ENCODE peak calls at places on chromosomes 6 and 20, in four cellular contexts. Q is foreskin keratinocyte, V is heart left ventricle, J is A549. R is an unnamed sample.

GRCh38 chr20:14189794-14190402 is 147.5 kb downstream of the FLRT3 start:
- DNase-seq in Q (peak; percentile 9), V (no peak), J (peak; percentile 69), R (peak; percentile 68)

GRCh38 chr6:136751478-136751956 is 40.8 kb downstream of the MAP3K5 start:
- DNase-seq in Q (no peak), V (no peak), J (no peak), R (no peak)

GRCh38 chr6:132275253-132275970 is 125.9 kb downstream of the MOXD1 start:
- DNase-seq in Q (no peak), V (no peak), J (no peak), R (no peak)

GRCh38 chr6:128723667-128724066 is 159.3 kb upstream of the LAMA2 start:
- DNase-seq in Q (peak; percentile 51), V (no peak), J (no peak), R (peak; percentile 85)

GRCh38 chr6:144335914-144336313 is 50.8 kb downstream of the UTRN start:
- DNase-seq in Q (peak; percentile 54), V (no peak), J (no peak), R (peak; percentile 66)

GRCh38 chr6:135423649-135424128 is 73.9 kb downstream of the AHI1 start:
- DNase-seq in Q (peak; percentile 3), V (no peak), J (peak; percentile 23), R (peak; percentile 54)

GRCh38 chr6:110999634-111000270 is 17.9 kb downstream of the RPF2 start:
- DNase-seq in Q (no peak), V (no peak), J (peak; percentile 35), R (peak; percentile 44)

GRCh38 chr6:1068905-1069304 is 243.0 kb upstream of the FOXQ1 start:
- DNase-seq in Q (no peak), V (no peak), J (no peak), R (no peak)

GRCh38 chr6:28695671-28696537 is 170.2 kb downstream of the GPX5 start:
- DNase-seq in Q (no peak), V (no peak), J (peak; percentile 45), R (peak; percentile 36)

GRCh38 chr6:81750201-81750600 is 2.3 kb downstream of the TENT5A start:
- DNase-seq in Q (no peak), V (no peak), J (no peak), R (no peak)

GRCh38 chr6:152223622-152224021 is 413.5 kb downstream of the SYNE1 start:
- DNase-seq in Q (no peak), V (no peak), J (no peak), R (no peak)

GRCh38 chr6:104983296-104983695 is 26.4 kb downstream of the LIN28B start:
- DNase-seq in Q (no peak), V (no peak), J (no peak), R (no peak)

GRCh38 chr20:47724398-47724797 is 60.9 kb downstream of the SULF2 start:
- DNase-seq in Q (no peak), V (no peak), J (no peak), R (no peak)

GRCh38 chr6:46042355-46042999 is 26.8 kb upstream of the CLIC5 start:
- DNase-seq in Q (no peak), V (peak; percentile 29), J (peak; percentile 8), R (peak; percentile 59)

GRCh38 chr20:22701679-22702308 is 117.4 kb upstream of the FOXA2 start:
- DNase-seq in Q (no peak), V (no peak), J (no peak), R (peak; percentile 39)

GRCh38 chr20:12047838-12048432 is 130.2 kb downstream of the BTBD3 start:
- DNase-seq in Q (peak; percentile 32), V (no peak), J (no peak), R (peak; percentile 63)

GRCh38 chr20:19935842-19936241 is 81.3 kb upstream of the NAA20 start:
- DNase-seq in Q (peak; percentile 71), V (no peak), J (no peak), R (peak; percentile 86)

GRCh38 chr6:117448732-117449131 is 23.0 kb upstream of the ROS1 start:
- DNase-seq in Q (peak; percentile 92), V (no peak), J (peak; percentile 76), R (peak; percentile 94)

GRCh38 chr6:38167598-38167997 is 348.1 kb downstream of the ZFAND3 start:
- DNase-seq in Q (no peak), V (no peak), J (no peak), R (no peak)

GRCh38 chr6:137661601-137662000 is 167.4 kb upstream of the OLIG3 start:
- DNase-seq in Q (no peak), V (peak; percentile 38), J (peak; percentile 46), R (peak; percentile 29)

GRCh38 chr6:30749554-30750378 is 5.4 kb upstream of the IER3 start:
- DNase-seq in Q (peak; percentile 75), V (no peak), J (peak; percentile 79), R (peak; percentile 92)

GRCh38 chr6:53979468-53980067 is 131.7 kb upstream of the MLIP start:
- DNase-seq in Q (no peak), V (no peak), J (peak; percentile 44), R (peak; percentile 60)

GRCh38 chr6:146905313-146905712 is 298.9 kb upstream of the STXBP5 start:
- DNase-seq in Q (peak; percentile 11), V (peak; percentile 34), J (peak; percentile 12), R (peak; percentile 41)

GRCh38 chr6:120378582-120379220 is 955.6 kb downstream of the TBC1D32 start:
- DNase-seq in Q (peak; percentile 16), V (no peak), J (peak; percentile 42), R (peak; percentile 74)

GRCh38 chr20:23287366-23288190 is 63.0 kb upstream of the NXT1 start:
- DNase-seq in Q (no peak), V (no peak), J (no peak), R (no peak)

GRCh38 chr20:63296411-63297299 is 3.7 kb downstream of the COL20A1 start:
- DNase-seq in Q (no peak), V (peak; percentile 22), J (no peak), R (no peak)

GRCh38 chr20:63294536-63294900 is 1.5 kb downstream of the COL20A1 start:
- DNase-seq in Q (no peak), V (peak; percentile 28), J (no peak), R (no peak)

GRCh38 chr20:63295846-63296245 is 2.9 kb downstream of the COL20A1 start:
- DNase-seq in Q (no peak), V (peak; percentile 9), J (no peak), R (no peak)

GRCh38 chr20:63295018-63295417 is 2.0 kb downstream of the COL20A1 start:
- DNase-seq in Q (no peak), V (peak; percentile 15), J (no peak), R (no peak)

GRCh38 chr20:63295422-63295821 is 2.4 kb downstream of the COL20A1 start:
- DNase-seq in Q (no peak), V (peak; percentile 19), J (no peak), R (no peak)
- TF ChIP-seq CTCF in Q (no peak), V (no peak), J (peak; percentile 21), R (no peak)

DNA sequence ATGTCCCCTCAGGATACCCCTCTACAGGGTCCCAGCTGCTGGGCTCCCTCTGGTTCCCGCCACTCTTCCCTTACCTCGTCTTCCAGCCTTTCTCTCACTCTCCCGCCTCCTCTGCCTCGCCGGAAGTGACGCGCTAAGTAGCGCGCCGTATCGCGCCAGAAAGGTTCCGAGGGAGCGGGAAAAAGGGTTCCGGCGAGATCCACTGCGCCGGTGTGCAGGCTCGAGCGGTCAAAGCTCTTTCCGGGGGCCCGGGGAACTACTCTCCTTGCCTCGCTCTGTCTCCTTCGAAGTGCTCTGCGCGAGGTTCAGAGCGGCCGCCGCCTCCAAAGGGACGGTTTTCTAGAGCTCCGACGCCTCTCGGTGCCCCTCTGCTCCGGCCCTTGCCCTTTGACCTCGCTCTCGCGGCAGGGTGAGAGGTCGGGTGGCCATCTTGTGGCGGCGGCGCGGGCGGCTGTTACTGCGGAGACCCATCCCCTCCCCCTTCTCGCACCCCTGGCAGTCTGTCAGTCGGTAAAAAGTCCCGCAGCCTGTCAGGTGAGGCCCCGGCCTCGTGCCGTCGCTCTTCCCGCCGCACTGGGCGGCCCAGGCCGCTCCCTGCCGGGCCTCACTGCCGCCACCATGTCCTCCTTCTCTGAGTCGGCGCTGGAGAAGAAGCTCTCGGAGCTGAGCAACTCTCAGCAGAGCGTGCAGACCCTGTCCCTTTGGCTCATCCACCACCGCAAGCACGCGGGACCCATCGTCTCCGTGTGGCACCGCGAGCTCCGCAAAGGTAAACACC is at the start of the genes RPRD1B and TTI1:
- DNase-seq in Q (peak; percentile 77), V (peak; percentile 93), J (peak; percentile 90), R (peak; percentile 80)
- TF ChIP-seq CTCF in Q (no peak), V (no peak), J (no peak), R (no peak)

GRCh38 chr20:32436968-32437367 is 78.8 kb downstream of the ASXL1 start:
- DNase-seq in Q (no peak), V (no peak), J (no peak), R (no peak)

GRCh38 chr20:32436142-32436861 is 78.2 kb downstream of the ASXL1 start:
- DNase-seq in Q (no peak), V (no peak), J (no peak), R (no peak)

GRCh38 chr20:32439132-32439829 is 81.2 kb downstream of the ASXL1 start:
- DNase-seq in Q (no peak), V (no peak), J (no peak), R (no peak)

GRCh38 chr20:32438331-32438858 is 80.3 kb downstream of the ASXL1 start:
- DNase-seq in Q (no peak), V (no peak), J (no peak), R (no peak)

DNA sequence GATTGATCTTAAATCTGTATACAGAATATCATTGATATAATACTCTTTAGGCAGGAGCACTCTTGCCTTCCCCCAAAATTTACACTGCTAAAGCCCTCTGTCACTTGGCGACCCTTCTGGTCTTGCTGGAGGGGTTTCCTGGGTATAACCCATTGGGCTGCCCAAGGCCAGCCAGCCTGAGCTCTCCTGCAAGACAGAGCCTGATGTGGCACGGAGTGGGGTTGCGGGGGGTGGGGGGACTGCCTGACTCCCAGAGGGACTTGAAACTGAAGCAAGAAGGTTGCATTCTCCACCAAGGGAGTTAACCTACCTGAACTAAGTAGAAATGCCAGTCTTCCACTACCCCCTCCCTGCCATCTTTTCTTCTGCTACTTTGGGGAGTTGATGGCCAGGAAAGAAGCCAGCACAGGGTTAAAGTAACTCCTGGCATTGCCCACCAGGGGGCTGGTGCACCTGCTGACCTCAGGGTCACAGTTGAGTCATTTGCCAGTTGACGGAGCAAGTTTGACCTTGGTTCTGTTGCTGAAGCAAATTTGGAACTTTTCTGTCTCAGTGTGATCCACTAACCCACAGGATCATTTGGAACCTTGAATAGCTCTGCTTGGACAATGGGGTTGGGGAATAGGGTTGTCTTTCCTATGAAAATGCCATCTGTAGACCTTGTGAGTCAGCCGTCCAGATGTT is 79.4 kb downstream of the ASXL1 start:
- DNase-seq in Q (no peak), V (no peak), J (peak; percentile 37), R (no peak)
- TF ChIP-seq CTCF in Q (peak; percentile 29), V (no peak), J (no peak), R (peak; percentile 33)

DNA sequence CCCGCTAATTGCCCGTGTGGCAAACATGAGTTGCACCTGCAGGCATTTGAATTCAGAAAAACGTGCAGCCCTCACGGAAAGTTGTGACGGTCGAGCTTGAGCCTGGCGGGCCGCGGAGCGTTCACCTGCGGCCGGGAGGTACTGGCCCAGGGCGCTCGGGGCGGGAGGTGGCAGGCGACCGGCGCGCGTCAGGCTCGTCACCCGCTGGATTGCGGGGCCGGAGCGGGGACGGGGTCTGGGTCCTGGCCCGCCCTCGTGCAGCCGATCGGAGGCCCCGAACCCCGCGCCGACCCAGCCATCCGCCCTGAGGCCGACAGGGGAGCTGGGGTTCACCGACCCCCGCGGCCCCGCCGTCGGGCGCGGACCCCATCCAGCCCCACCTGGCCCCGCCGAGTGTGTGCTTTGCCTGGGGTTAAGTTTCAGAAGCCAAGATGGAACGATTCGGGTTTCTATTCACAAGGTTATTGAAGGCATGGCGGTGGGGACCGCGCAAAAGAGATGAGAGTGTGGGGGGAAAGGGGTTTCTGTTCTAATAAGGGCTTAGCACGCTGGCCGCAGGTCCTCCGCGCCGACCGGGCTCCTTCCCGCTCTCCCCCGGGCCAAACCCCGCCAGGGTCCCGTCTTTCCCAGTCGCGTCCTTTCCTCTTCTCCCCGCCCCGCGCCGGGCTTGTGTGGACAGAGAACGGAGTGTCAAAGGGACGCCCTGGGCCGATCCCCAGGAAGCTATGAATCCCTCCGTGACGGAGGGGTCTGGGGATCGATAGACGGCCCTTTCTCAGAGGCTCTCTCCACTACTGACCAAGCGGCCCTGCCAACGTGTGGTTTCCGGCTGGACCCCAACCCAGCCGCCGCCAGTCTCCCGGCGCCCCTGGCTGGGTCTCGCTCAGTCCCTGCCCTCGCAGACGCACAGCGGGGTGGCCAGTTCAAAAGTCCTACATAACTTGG is 1.6 kb upstream of the HEY2 start:
- DNase-seq in Q (peak; percentile 29), V (peak; percentile 68), J (no peak), R (no peak)
- TF ChIP-seq CTCF in Q (no peak), V (no peak), J (no peak), R (no peak)